ENCODE peak calls at places on chromosomes 5 and 9, in ten cellular contexts. D is foreskin keratinocyte; G is activated naive CD4-positive, alpha-beta T cell treated with anti-CD3 and anti-CD28 coated beads, Interleukin-2, amount 50 U/mL, for 72 hours; I is stimulated activated naive B cell treated with anti-CD40 and anti-IgM and Interleukin-4, amounts not matched to agents 10 μg/mL and 1 μg/mL and 100 μg/mL, for 72 hours; Q is effector CD4-positive, alpha-beta T cell; W is 8988T; Y is HL-60; F is HEK293T; A is CD4-positive, alpha-beta T cell; T is cardiac fibroblast. E is an unnamed sample.

GRCh38 chr5:138065102-138065501 is 18.7 kb upstream of the WNT8A start:
- DNase-seq in D (no peak), G (no peak), I (no peak), Q (no peak), W (no peak), Y (no peak), F (peak), A (no peak), T (no peak), E (no peak)

GRCh38 chr9:93097496-93098205 is 1.6 kb downstream of the CARD19 start:
- DNase-seq in D (no peak), G (no peak), I (no peak), Q (no peak), W (peak), Y (no peak), F (no peak), A (no peak), T (no peak), E (no peak)

GRCh38 chr5:154368041-154368800 is 77.6 kb upstream of the SAP30L start:
- DNase-seq in D (peak), G (no peak), I (no peak), Q (no peak), W (peak), Y (no peak), F (peak), A (no peak), T (peak), E (peak)

GRCh38 chr9:116549061-116549664 is 137.9 kb upstream of the TRIM32 start:
- DNase-seq in D (peak), G (no peak), I (no peak), Q (no peak), W (peak), Y (peak), F (no peak), A (no peak), T (peak), E (peak)

GRCh38 chr9:133063159-133063499 is 1.3 kb downstream of the CEL start:
- DNase-seq in D (no peak), G (no peak), I (no peak), Q (no peak), W (no peak), Y (no peak), F (no peak), A (no peak), T (no peak), E (no peak)

GRCh38 chr5:124504081-124504916 is 242.1 kb downstream of the ZNF608 start:
- DNase-seq in D (no peak), G (no peak), I (peak), Q (no peak), W (no peak), Y (no peak), F (no peak), A (no peak), T (no peak), E (no peak)

GRCh38 chr9:110115868-110116542 is 92.0 kb downstream of the C9orf152 start:
- DNase-seq in D (peak), G (no peak), I (no peak), Q (no peak), W (no peak), Y (no peak), F (no peak), A (no peak), T (peak), E (peak)

GRCh38 chr9:130296783-130297055 is 31.2 kb downstream of the HMCN2 start:
- DNase-seq in D (no peak), G (no peak), I (no peak), Q (no peak), W (no peak), Y (no peak), F (no peak), A (no peak), T (no peak), E (no peak)

GRCh38 chr9:81564632-81565031 is 124.7 kb downstream of the TLE1 start:
- DNase-seq in D (no peak), G (no peak), I (no peak), Q (no peak), W (no peak), Y (no peak), F (no peak), A (no peak), T (no peak), E (no peak)

GRCh38 chr9:73270967-73271722 is 119.5 kb downstream of the ANXA1 start:
- DNase-seq in D (peak), G (no peak), I (no peak), Q (no peak), W (no peak), Y (peak), F (no peak), A (no peak), T (peak), E (peak)

GRCh38 chr9:68454579-68455334 is 85.9 kb downstream of the TMEM252 start:
- DNase-seq in D (no peak), G (no peak), I (no peak), Q (no peak), W (no peak), Y (no peak), F (no peak), A (no peak), T (no peak), E (no peak)

GRCh38 chr5:133397432-133397831 is 214.9 kb downstream of the FSTL4 start:
- DNase-seq in D (no peak), G (no peak), I (no peak), Q (no peak), W (no peak), Y (no peak), F (no peak), A (no peak), T (no peak), E (no peak)

GRCh38 chr9:122158202-122158601 is 1.4 kb downstream of the NDUFA8 start:
- DNase-seq in D (no peak), G (peak), I (no peak), Q (no peak), W (no peak), Y (peak), F (peak), A (no peak), T (peak), E (peak)